ENCODE peak calls at places on chromosomes 16 and 17, in eight cellular contexts. N, V, X, U, O, D, I and M are unnamed samples.

GRCh38 chr16:79042886-79043285 is 557.7 kb downstream of the MAF start:
- DNase-seq in D (no peak), U (no peak), X (no peak), N (no peak), I (no peak), V (no peak), O (no peak), M (no peak)

GRCh38 chr17:56292010-56292409 is 138.7 kb downstream of the ANKFN1 start:
- DNase-seq in N (no peak), D (peak), X (peak), I (no peak), U (peak), O (no peak), V (no peak), M (no peak)

GRCh38 chr16:7992616-7993015 is 597.7 kb downstream of the TMEM114 start:
- DNase-seq in I (no peak), N (no peak), U (no peak), V (no peak), D (no peak), O (no peak), X (no peak), M (no peak)

GRCh38 chr17:35094902-35095301 is 24.8 kb downstream of the RAD51D start:
- DNase-seq in U (peak), V (peak), D (peak), N (no peak), X (peak), O (no peak), I (no peak), M (no peak)

GRCh38 chr17:81885869-81886548 is 5.4 kb downstream of the ALYREF start:
- DNase-seq in N (no peak), X (no peak), O (no peak), I (no peak), D (no peak), V (no peak), U (no peak), M (peak)

GRCh38 chr17:41331606-41332005 is 16.1 kb upstream of the KRTAP17-1 start:
- DNase-seq in O (no peak), N (no peak), I (no peak), D (no peak), U (no peak), X (no peak), V (no peak), M (no peak)

GRCh38 chr16:86195863-86196630 is 297.1 kb downstream of the IRF8 start:
- DNase-seq in I (no peak), D (peak), V (no peak), N (no peak), U (no peak), X (no peak), O (no peak), M (no peak)

GRCh38 chr16:88445583-88445960 is 7.5 kb upstream of the ZFPM1 start:
- DNase-seq in U (no peak), I (no peak), X (no peak), D (no peak), N (no peak), V (no peak), O (no peak), M (no peak)

GRCh38 chr16:5377280-5377898 is 279.8 kb upstream of the EEF2KMT start:
- DNase-seq in D (no peak), I (no peak), X (no peak), U (no peak), V (no peak), O (no peak), N (no peak), M (no peak)

GRCh38 chr17:30550512-30551273 is 73.5 kb downstream of the GOSR1 start:
- DNase-seq in U (no peak), X (no peak), V (no peak), I (no peak), N (no peak), O (no peak), D (peak), M (no peak)

GRCh38 chr17:43721537-43722268 is 36.9 kb downstream of the SOST start:
- DNase-seq in I (no peak), D (peak), U (no peak), N (no peak), V (peak), X (no peak), O (no peak), M (no peak)

GRCh38 chr17:17824780-17825614 is 11.8 kb downstream of the SREBF1 start:
- DNase-seq in X (no peak), I (no peak), D (no peak), U (no peak), N (no peak), V (peak), O (no peak), M (no peak)

GRCh38 chr17:34892864-34893263 is 68.4 kb downstream of the CCT6B start:
- DNase-seq in N (no peak), U (no peak), D (no peak), X (no peak), O (no peak), I (no peak), V (peak), M (no peak)

GRCh38 chr16:2787406-2787805 is at the start of gene PRSS33:
- DNase-seq in O (no peak), I (no peak), N (no peak), U (no peak), V (no peak), X (no peak), D (no peak), M (no peak)

GRCh38 chr16:48556913-48557351 is 53.0 kb downstream of the N4BP1 start:
- DNase-seq in N (peak), O (no peak), I (no peak), D (peak), U (peak), X (peak), V (no peak), M (no peak)

GRCh38 chr16:84874983-84875382 is 55.2 kb downstream of the CRISPLD2 start:
- DNase-seq in U (no peak), N (no peak), X (no peak), V (no peak), O (no peak), I (no peak), D (no peak), M (peak)

GRCh38 chr17:41417576-41418015 is 6.8 kb downstream of the KRT37 start:
- DNase-seq in V (no peak), D (no peak), I (no peak), O (no peak), U (no peak), N (no peak), X (no peak), M (no peak)

GRCh38 chr17:47862621-47863440 is 11.9 kb upstream of the SP6 start:
- DNase-seq in N (peak), O (no peak), I (no peak), X (peak), D (peak), U (no peak), V (peak), M (no peak)

GRCh38 chr16:24523569-24523968 is 15.8 kb upstream of the RBBP6 start:
- DNase-seq in U (no peak), V (peak), N (no peak), X (no peak), O (no peak), I (no peak), D (no peak), M (no peak)

GRCh38 chr16:83458612-83459011 is 349.2 kb upstream of the HSBP1 start:
- DNase-seq in X (no peak), I (no peak), V (no peak), U (peak), D (peak), O (no peak), N (no peak), M (no peak)

GRCh38 chr16:24858219-24859041 is 12.7 kb downstream of the SLC5A11 start:
- DNase-seq in I (no peak), O (peak), D (peak), N (no peak), X (no peak), U (no peak), V (peak), M (peak)

GRCh38 chr17:78709119-78709681 is 72.9 kb downstream of the CYTH1 start:
- DNase-seq in O (no peak), V (no peak), U (no peak), N (no peak), D (no peak), I (no peak), X (no peak), M (no peak)

GRCh38 chr17:78708510-78708973 is 73.5 kb downstream of the CYTH1 start:
- DNase-seq in D (peak), X (peak), N (peak), O (peak), V (peak), U (peak), I (no peak), M (peak)

GRCh38 chr17:78710607-78711006 is 71.5 kb downstream of the CYTH1 start:
- DNase-seq in N (no peak), O (no peak), D (no peak), U (no peak), X (no peak), I (no peak), V (no peak), M (no peak)

GRCh38 chr17:78707923-78708322 is 74.2 kb downstream of the CYTH1 start:
- DNase-seq in I (no peak), O (no peak), X (no peak), N (no peak), D (no peak), U (no peak), V (no peak), M (no peak)

GRCh38 chr17:78709688-78710290 is 72.3 kb downstream of the CYTH1 start:
- DNase-seq in I (no peak), D (no peak), X (no peak), N (no peak), U (no peak), V (no peak), O (no peak), M (no peak)
- TF ChIP-seq CTCF in I (no peak), D (no peak), X (no peak), N (no peak), U (no peak), V (no peak), O (no peak), M (no peak)

GRCh38 chr17:72123964-72124791 is 3.4 kb downstream of the SOX9 start:
- DNase-seq in X (no peak), I (no peak), O (no peak), V (no peak), N (no peak), D (peak), U (no peak), M (no peak)
- H3K4me3 ChIP-seq in X (peak), I (no peak), O (peak), V (peak), N (peak), D (peak), U (no peak), M (peak)

GRCh38 chr17:36778458-36778857 is 158.8 kb upstream of the LHX1 start:
- DNase-seq in U (no peak), D (no peak), X (no peak), V (no peak), O (no peak), N (no peak), I (no peak), M (no peak)

GRCh38 chr17:36777118-36777517 is 160.2 kb upstream of the LHX1 start:
- DNase-seq in V (no peak), U (no peak), I (no peak), N (no peak), D (peak), X (no peak), O (no peak), M (no peak)

DNA sequence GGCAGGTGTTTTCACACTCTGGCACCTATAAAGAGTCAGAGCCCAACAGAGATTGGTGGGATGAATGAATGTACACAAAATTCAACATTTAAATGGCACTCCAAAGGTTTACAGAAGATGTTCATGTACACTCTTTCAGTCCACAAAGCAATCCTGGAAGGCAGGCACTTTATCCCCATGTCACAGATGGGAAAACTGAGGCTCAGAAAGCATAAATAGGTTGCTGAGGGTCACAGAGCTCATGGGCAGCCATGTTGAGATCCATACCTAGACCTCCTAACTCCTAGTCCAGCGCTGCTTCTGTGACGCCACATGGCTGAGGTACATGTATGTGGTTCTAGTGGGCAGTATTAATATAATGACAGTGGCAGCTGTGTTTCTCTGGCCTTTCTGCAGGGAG is 157.7 kb upstream of the LHX1 start:
- DNase-seq in I (no peak), N (no peak), U (no peak), D (no peak), X (no peak), O (no peak), V (no peak), M (no peak)
- TF ChIP-seq CTCF in I (no peak), N (no peak), U (no peak), D (no peak), X (no peak), O (no peak), V (no peak), M (no peak)

DNA sequence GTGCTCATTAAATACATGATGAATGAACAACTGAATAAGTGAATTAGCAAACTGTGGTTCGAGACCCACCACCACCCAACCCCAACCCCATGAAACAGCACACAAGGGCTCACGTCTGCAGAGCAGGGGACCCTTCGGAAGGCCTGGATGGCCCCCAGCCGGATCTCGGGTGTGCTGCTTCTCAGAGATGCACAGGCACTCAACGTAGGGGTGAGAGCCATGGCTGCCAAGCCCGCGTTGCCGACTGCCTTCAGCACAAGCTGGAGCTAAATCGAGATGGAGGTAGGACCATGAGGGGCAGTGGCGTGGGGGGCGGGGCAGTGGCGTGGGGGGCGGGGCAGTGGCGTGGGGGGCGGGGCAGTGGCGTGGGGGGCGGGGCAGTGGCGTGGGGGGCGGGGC is 93.2 kb downstream of the LITAF start:
- DNase-seq in N (no peak), D (no peak), O (no peak), I (no peak), V (no peak), U (no peak), X (no peak), M (no peak)
- H3K4me3 ChIP-seq in N (no peak), D (no peak), O (no peak), I (no peak), V (no peak), U (no peak), X (no peak), M (no peak)

DNA sequence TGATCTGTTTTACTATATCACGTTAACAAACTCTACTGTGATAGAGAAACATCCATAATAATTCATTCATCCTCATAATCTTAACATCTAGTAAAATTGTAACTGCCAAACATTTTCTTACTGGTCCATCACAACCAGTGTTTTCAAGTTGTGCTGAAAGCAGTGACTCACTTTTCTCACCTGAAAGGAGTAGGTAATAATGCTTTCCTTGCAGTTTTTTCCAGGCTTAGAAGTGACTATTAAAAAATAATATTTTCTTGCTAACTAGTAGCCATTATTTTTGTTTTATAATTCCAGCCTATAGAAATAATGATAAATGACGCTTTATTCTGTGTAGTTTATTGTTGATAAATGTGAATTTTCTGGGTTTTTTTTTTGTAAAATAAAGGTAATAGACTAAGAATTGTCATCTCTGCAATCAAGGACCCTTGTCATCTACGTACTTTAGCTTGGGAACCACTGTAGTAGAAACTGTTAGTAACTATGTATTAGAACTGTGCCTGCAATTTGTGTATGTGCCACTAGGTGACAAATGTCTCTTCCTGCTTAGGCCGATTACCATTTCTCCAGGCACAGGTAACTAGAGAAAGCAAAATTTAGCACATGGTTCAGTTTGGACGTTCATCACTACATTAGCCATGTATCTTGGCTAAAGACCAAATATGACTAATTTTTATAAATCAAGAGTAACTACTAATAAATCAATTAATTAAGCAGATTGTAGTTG is 409.4 kb upstream of the ERCC4 start:
- DNase-seq in X (no peak), V (no peak), D (no peak), O (no peak), N (no peak), I (no peak), U (no peak), M (no peak)
- TF ChIP-seq CTCF in X (no peak), V (no peak), D (no peak), O (peak), N (peak), I (no peak), U (no peak), M (no peak)

GRCh38 chr16:26051078-26051477 is 359.3 kb downstream of the HS3ST4 start:
- DNase-seq in U (no peak), X (no peak), I (no peak), D (no peak), V (no peak), N (no peak), O (no peak), M (no peak)
- H3K4me3 ChIP-seq in U (no peak), X (no peak), I (no peak), D (no peak), V (no peak), N (no peak), O (no peak), M (no peak)

GRCh38 chr16:50373345-50373701 is 4.5 kb upstream of the BRD7 start:
- DNase-seq in N (no peak), X (no peak), I (no peak), O (no peak), U (no peak), D (no peak), V (no peak), M (no peak)

GRCh38 chr16:50371036-50371716 is 2.4 kb upstream of the BRD7 start:
- DNase-seq in I (no peak), V (no peak), D (no peak), O (no peak), X (no peak), U (no peak), N (no peak), M (no peak)

GRCh38 chr16:50372611-50373344 is 4.0 kb upstream of the BRD7 start:
- DNase-seq in N (no peak), I (peak), U (peak), X (no peak), D (peak), V (peak), O (peak), M (peak)

GRCh38 chr16:50373780-50374179 is 5.0 kb upstream of the BRD7 start:
- DNase-seq in N (no peak), V (no peak), O (no peak), X (no peak), I (no peak), D (no peak), U (no peak), M (no peak)

GRCh38 chr16:50371936-50372595 is 3.3 kb upstream of the BRD7 start:
- DNase-seq in I (no peak), V (no peak), N (no peak), X (no peak), O (no peak), D (peak), U (no peak), M (no peak)
- TF ChIP-seq CTCF in I (no peak), V (no peak), N (peak), X (peak), O (peak), D (peak), U (peak), M (no peak)

GRCh38 chr17:63191610-63192009 is 225.6 kb downstream of the TANC2 start:
- DNase-seq in D (no peak), I (no peak), X (no peak), U (no peak), V (no peak), N (no peak), O (peak), M (peak)
- H3K4me3 ChIP-seq in D (no peak), I (no peak), X (no peak), U (no peak), V (no peak), N (no peak), O (no peak), M (no peak)